ENCODE peak calls at places on chromosomes 13 and 19, in four cellular contexts. One of them, this sample, is unnamed.

GRCh38 chr19:56309511-56310185 is 5.0 kb downstream of the ZSCAN5A start:
- DNase-seq in HepG2: peak; percentile 39
- DNase-seq in K562: peak; percentile 80
- DNase-seq in A549: no peak
- DNase-seq in this sample: peak; percentile 91

GRCh38 chr19:1252818-1253513 is 4.6 kb downstream of the MIDN start:
- DNase-seq in K562: no peak
- DNase-seq in A549: no peak
- DNase-seq in HepG2: peak; percentile 82
- DNase-seq in this sample: no peak

GRCh38 chr19:15251749-15252397 is 19.6 kb upstream of the EPHX3 start:
- DNase-seq in K562: peak; percentile 68
- DNase-seq in HepG2: peak; percentile 40
- DNase-seq in A549: peak; percentile 58
- DNase-seq in this sample: peak; percentile 83

GRCh38 chr13:48975101-48975925 is at the start of gene FNDC3A:
- DNase-seq in K562: peak; percentile 71
- DNase-seq in A549: peak; percentile 44
- DNase-seq in HepG2: peak; percentile 47
- DNase-seq in this sample: peak; percentile 56

GRCh38 chr19:49567722-49568454 is 12.5 kb downstream of the NOSIP start:
- DNase-seq in K562: peak; percentile 50
- DNase-seq in A549: no peak
- DNase-seq in HepG2: no peak
- DNase-seq in this sample: no peak

GRCh38 chr19:47445937-47446402 is 25.7 kb downstream of the SLC8A2 start:
- DNase-seq in A549: no peak
- DNase-seq in K562: peak; percentile 72
- DNase-seq in HepG2: no peak
- DNase-seq in this sample: peak; percentile 53

GRCh38 chr19:33424181-33424580 is 50.7 kb downstream of the CEBPG start:
- DNase-seq in A549: no peak
- DNase-seq in HepG2: no peak
- DNase-seq in K562: no peak
- DNase-seq in this sample: no peak

GRCh38 chr19:13917888-13918406 is 11.9 kb downstream of the CC2D1A start:
- DNase-seq in HepG2: no peak
- DNase-seq in A549: no peak
- DNase-seq in K562: peak; percentile 11
- DNase-seq in this sample: no peak

DNA sequence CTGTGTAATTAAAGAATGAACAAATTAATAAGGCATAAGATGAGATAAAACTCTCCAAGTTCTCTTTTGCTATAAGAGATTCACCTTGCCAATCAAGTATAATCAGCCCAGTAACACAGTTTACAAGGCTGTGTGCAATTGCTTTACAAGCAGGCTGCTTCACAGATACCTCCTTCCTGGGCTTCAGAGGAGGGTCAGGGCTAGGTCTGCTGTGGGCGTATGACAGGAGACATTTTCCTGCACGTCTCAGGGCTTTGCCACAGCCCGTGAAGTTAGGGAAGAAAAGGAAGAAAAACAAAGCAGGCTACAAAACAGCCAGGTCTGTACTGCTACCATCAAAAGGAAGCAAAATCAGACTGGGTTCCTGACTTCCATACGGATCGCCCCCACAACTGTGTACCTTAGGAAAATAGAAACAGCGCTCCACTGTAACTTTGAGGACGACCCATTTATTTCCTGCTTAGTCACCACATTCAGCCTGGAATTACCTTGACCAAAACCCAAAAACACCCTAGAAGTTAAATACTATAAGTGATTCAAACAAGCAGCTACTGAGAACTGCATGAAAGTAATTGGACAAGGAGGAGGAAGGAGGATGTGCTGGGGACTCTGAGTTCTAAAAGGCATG is 12.4 kb downstream of the EFNB2 start:
- DNase-seq in HepG2: no peak
- DNase-seq in K562: no peak
- DNase-seq in A549: no peak
- DNase-seq in this sample: no peak
- TF ChIP-seq MAX in HepG2: no peak
- TF ChIP-seq MAX in K562: no peak
- TF ChIP-seq MAX in A549: no peak
- TF ChIP-seq MAX in this sample: no peak

DNA sequence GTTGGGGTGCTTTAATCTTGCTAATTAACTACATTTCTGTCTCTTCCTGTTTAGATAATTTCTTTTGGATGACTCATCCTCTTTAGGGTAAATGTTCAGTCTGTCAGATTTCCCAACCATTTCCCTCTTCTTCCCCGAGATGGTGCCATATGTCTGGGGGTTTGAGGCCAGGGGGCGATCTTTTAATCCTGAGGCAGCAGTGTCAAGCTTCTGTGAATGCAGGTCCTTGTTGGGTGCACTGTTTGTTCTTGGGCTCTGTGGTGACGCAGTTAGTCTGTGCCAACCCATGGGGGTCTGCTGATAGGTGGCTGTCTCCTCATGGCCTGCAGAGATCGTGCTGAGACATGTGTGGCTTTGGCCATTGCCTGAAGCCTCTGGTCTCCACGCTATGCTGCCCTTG is 420.4 kb downstream of the NDFIP2 start:
- DNase-seq in HepG2: no peak
- DNase-seq in A549: no peak
- DNase-seq in K562: no peak
- DNase-seq in this sample: peak; percentile 12
- TF ChIP-seq HMGXB4 in HepG2: no peak
- TF ChIP-seq HMGXB4 in A549: no peak
- TF ChIP-seq HMGXB4 in K562: no peak
- TF ChIP-seq HMGXB4 in this sample: no peak

GRCh38 chr19:34984287-34984686 is 15.8 kb upstream of the GRAMD1A start:
- DNase-seq in A549: no peak
- DNase-seq in HepG2: no peak
- DNase-seq in K562: no peak
- DNase-seq in this sample: no peak

GRCh38 chr19:34988119-34988518 is 12.0 kb upstream of the GRAMD1A start:
- DNase-seq in A549: no peak
- DNase-seq in K562: no peak
- DNase-seq in HepG2: no peak
- DNase-seq in this sample: no peak

GRCh38 chr19:34983786-34984185 is 16.3 kb upstream of the GRAMD1A start:
- DNase-seq in HepG2: no peak
- DNase-seq in K562: no peak
- DNase-seq in A549: no peak
- DNase-seq in this sample: no peak

GRCh38 chr19:34982275-34982674 is 17.8 kb upstream of the GRAMD1A start:
- DNase-seq in A549: no peak
- DNase-seq in HepG2: no peak
- DNase-seq in K562: no peak
- DNase-seq in this sample: no peak

DNA sequence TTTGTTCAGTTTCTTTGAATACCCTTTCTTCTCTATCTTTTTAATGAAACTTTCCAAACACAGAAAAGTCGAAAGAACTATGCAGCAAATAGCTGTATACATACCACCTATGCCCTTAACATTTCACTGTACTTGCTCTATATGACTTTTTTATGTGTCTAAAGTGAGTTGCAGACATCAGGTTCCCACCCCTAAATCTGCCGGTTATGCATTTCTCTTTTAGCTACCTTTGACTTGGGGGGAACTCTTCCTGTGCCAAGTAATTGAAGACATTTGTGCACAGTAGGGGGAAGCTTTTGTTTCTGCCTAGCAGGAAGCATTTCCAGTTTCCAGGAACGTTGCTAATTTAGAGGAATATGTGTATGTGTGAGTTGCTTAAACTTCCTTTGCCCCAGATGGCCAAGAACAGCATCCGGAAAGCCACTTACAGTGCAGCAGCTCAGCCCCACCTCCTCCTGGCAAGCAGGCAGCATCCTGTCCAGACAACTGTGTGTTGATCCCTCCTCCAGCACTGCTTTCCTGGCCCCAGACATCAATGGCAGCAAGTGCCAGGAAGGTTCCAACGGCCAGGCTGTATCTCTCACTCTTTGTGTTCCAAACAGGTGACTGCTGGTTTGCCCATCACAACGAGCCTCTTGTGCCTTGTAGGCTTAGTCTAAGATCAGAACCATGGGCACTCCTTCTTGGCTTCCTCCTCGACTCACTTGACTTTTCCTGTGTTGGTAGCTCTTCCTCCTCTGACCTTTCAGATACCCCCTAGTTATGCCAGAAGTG is 14.7 kb upstream of the GRAMD1A start:
- DNase-seq in A549: no peak
- DNase-seq in K562: no peak
- DNase-seq in HepG2: no peak
- DNase-seq in this sample: peak; percentile 46
- TF ChIP-seq MAX in A549: no peak
- TF ChIP-seq MAX in K562: no peak
- TF ChIP-seq MAX in HepG2: no peak
- TF ChIP-seq MAX in this sample: no peak

GRCh38 chr19:18425515-18426415 is 6.6 kb downstream of the SSBP4 start:
- DNase-seq in HepG2: no peak
- DNase-seq in A549: no peak
- DNase-seq in K562: no peak
- DNase-seq in this sample: no peak
- TF ChIP-seq HMGXB4 in HepG2: no peak
- TF ChIP-seq HMGXB4 in A549: no peak
- TF ChIP-seq HMGXB4 in K562: no peak
- TF ChIP-seq HMGXB4 in this sample: no peak

GRCh38 chr13:98896868-98897144 is 81.1 kb downstream of the DOCK9 start:
- DNase-seq in HepG2: no peak
- DNase-seq in A549: no peak
- DNase-seq in K562: no peak
- DNase-seq in this sample: no peak
- TF ChIP-seq MAX in HepG2: no peak
- TF ChIP-seq MAX in A549: no peak
- TF ChIP-seq MAX in K562: no peak
- TF ChIP-seq MAX in this sample: no peak